ENCODE peak calls at places on chromosomes 11 and 22, in four cellular contexts. Q is WTC11, I is A549, P is heart left ventricle. Z is an unnamed sample.

GRCh38 chr11:8937159-8937558 is 4.4 kb upstream of the C11orf16 start:
- DNase-seq in P (no peak), Q (no peak), I (no peak), Z (no peak)

GRCh38 chr11:110474578-110474977 is 44.8 kb downstream of the FDX1 start:
- DNase-seq in Q (no peak), I (no peak), P (no peak), Z (no peak)

GRCh38 chr11:5690216-5690615 is 626 bp downstream of the TRIM22 start:
- DNase-seq in Q (no peak), I (no peak), P (peak), Z (no peak)

GRCh38 chr22:37379716-37380115 is 47.6 kb downstream of the ELFN2 start:
- DNase-seq in I (no peak), P (no peak), Q (no peak), Z (no peak)

GRCh38 chr11:95076416-95076815 is 9.7 kb downstream of the SRSF8 start:
- DNase-seq in P (no peak), Q (no peak), I (peak), Z (no peak)

GRCh38 chr11:36460220-36460619 is 49.9 kb downstream of the TRAF6 start:
- DNase-seq in I (no peak), P (no peak), Q (peak), Z (no peak)

GRCh38 chr22:46851941-46852340 is 89.5 kb downstream of the TBC1D22A start:
- DNase-seq in P (no peak), Q (no peak), I (no peak), Z (no peak)

GRCh38 chr11:46649180-46649738 is 31.9 kb downstream of the ATG13 start:
- DNase-seq in I (peak), Q (no peak), P (peak), Z (peak)

GRCh38 chr22:39472570-39473556 is 16.1 kb downstream of the MGAT3 start:
- DNase-seq in P (no peak), Q (no peak), I (no peak), Z (no peak)

GRCh38 chr22:28025866-28026575 is 107.0 kb upstream of the PITPNB start:
- DNase-seq in P (peak), Q (no peak), I (no peak), Z (no peak)

GRCh38 chr11:114439229-114440120 is at the start of gene REXO2:
- DNase-seq in P (peak), I (peak), Q (peak), Z (peak)
- TF ChIP-seq CTCF in P (peak), I (no peak), Q (no peak), Z (peak)

GRCh38 chr22:24768537-24769374 is 5.8 kb downstream of the PIWIL3 start:
- DNase-seq in I (peak), P (peak), Q (peak), Z (peak)

GRCh38 chr22:24776525-24776924 is 2.0 kb upstream of the PIWIL3 start:
- DNase-seq in Q (no peak), P (no peak), I (no peak), Z (no peak)

GRCh38 chr22:24775769-24776492 is 1.4 kb upstream of the PIWIL3 start:
- DNase-seq in I (no peak), Q (no peak), P (no peak), Z (no peak)

GRCh38 chr22:24772493-24773220 is 1.9 kb downstream of the PIWIL3 start:
- DNase-seq in Q (peak), P (no peak), I (peak), Z (peak)
- TF ChIP-seq CTCF in Q (peak), P (peak), I (peak), Z (peak)

GRCh38 chr11:128889657-128890213 is 1.4 kb upstream of the KCNJ5 start:
- DNase-seq in P (no peak), I (no peak), Q (no peak), Z (no peak)

GRCh38 chr11:128884703-128885338 is 6.3 kb upstream of the KCNJ5 start:
- DNase-seq in Q (peak), P (peak), I (peak), Z (peak)

GRCh38 chr11:128888034-128888985 is 2.8 kb upstream of the KCNJ5 start:
- DNase-seq in Q (no peak), P (no peak), I (no peak), Z (no peak)

GRCh38 chr11:128884054-128884453 is 7.1 kb upstream of the KCNJ5 start:
- DNase-seq in P (no peak), Q (no peak), I (no peak), Z (no peak)

DNA sequence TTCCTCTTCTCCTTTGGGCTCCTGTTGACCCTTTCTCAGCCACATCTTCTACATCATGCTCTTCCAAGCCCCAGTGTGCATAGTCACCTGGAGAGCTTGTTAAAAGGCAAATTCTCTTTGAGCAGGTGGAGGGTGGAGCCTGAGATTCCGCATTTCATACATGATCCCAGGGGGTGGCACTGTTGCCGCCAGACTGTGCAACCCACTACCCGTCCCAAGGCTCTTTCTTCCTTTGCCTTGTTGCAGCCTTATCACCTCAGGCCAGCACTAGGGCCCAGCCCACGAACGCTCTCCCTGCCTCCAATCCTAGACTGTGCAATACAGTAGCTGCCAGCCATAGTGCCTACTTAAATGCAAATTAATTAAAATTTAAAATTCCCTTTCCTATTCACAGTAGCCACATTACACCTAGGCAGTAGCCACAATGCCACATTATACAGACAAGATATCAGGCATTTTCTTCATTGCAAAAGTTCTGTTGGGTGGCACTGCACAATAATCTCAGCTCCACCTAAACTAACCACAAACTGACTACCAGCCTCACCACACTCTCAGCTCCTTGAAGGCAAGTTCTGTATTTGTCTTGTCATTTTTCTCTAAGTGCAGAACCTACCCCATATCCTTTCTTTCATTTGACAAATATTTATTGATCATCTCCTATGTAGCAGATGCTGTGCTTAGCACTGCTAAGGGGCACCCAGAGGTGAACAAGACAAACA is 4.6 kb upstream of the KCNJ5 start:
- DNase-seq in I (peak), P (no peak), Q (no peak), Z (no peak)
- TF ChIP-seq CTCF in I (no peak), P (no peak), Q (no peak), Z (peak)

GRCh38 chr11:29024386-29024785 is 916.2 kb downstream of the METTL15 start:
- DNase-seq in P (no peak), Q (no peak), I (no peak), Z (no peak)

GRCh38 chr11:29017941-29018340 is 909.8 kb downstream of the METTL15 start:
- DNase-seq in Q (no peak), P (no peak), I (no peak), Z (no peak)

GRCh38 chr11:29018631-29019030 is 910.4 kb downstream of the METTL15 start:
- DNase-seq in I (peak), P (no peak), Q (no peak), Z (peak)

GRCh38 chr11:29022676-29023075 is 914.5 kb downstream of the METTL15 start:
- DNase-seq in Q (no peak), I (no peak), P (no peak), Z (no peak)

DNA sequence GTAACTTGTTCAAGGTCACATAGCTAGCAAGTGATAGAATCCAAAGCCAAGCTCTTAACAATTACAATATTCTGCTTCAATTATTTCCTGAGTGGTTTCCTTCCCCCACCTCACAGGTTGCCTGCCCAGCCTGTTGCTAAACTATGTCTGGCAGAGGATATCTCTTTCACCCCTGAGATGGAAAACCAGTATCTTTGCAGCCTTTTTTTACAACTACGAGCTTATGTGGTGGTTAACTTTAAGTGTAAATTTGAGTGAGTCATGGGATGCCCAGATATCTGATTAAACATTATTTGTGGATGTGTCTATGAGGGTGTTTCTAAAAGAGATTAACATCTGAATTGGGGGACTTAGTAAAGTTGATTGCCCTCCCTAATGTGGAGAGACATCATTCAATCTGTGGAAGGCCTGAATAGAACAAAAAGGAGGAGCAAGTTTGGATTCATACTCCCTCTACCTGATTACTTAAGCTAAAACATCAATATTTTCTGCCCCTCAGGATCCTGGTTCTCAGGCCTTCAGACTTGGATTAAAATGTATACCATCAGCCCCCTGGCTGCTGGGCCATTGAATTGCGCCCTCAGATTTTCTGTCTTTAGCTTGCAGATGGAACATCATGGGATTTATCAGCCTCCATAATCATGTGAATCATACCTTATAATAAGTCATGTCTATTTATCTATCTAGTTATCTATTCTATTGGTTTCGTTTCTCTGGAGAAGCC is 911.9 kb downstream of the METTL15 start:
- DNase-seq in I (peak), Q (peak), P (no peak), Z (peak)
- TF ChIP-seq CTCF in I (peak), Q (peak), P (no peak), Z (peak)

DNA sequence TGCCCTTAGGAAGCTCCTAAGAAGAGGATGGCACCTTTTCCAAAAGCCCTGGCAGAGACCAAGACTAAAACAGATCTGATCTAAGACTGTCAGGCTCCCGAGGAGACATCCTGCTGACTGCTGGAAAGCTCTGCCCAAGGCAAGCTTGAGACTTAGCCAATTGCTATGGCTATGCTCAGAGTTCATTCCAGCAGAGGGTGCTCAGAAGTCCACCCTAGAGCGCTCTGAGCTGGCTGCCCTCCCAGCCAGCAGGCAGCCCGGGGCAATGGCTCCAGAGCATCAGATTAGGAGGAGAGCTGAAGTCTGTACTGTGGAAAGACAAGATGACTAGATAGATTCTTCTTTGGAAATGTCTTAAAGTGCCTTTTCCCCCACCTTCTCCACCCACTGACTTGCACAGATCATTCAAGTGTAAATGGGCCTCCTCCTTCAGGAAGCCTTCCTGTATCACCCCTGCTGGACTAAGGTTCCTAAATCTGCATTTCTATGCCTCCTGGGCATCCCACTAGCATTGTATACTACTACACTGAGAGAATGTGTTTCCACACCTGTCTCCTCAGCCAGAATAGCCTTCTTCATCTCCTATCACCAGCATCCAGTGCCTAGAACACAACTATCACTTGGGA is 23.4 kb downstream of the LRRC55 start:
- DNase-seq in P (no peak), Q (no peak), I (peak), Z (peak)
- TF ChIP-seq CTCF in P (no peak), Q (no peak), I (no peak), Z (peak)

GRCh38 chr11:61567286-61568061 is 13.4 kb downstream of the SYT7 start:
- DNase-seq in I (peak), Q (peak), P (peak), Z (peak)
- TF ChIP-seq CTCF in I (peak), Q (peak), P (peak), Z (peak)

DNA sequence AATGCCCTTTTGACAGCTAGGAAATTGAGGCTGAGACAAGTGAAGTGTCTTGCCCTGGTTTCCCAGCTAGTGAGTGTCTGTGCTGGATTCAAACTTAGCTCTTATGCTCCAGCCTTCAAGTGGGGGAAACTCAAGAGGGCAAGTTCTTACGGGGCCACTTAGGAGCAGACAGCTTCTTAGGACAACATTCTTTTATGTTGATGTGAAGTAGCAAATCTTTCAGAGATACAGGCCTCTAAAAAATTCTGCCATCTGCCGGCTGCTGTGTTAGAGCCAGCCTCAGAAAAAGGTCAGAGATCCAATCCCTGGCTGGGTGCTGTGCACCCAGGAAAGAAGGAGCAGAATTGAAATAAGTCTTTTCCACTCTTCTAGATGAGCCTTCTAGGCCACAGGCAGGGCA is 26.6 kb downstream of the TIMP3 start:
- DNase-seq in Q (no peak), P (no peak), I (no peak), Z (no peak)
- TF ChIP-seq CTCF in Q (no peak), P (peak), I (no peak), Z (no peak)

GRCh38 chr22:29081499-29082236 is 8.8 kb downstream of the KREMEN1 start:
- DNase-seq in Q (no peak), I (no peak), P (no peak), Z (no peak)

GRCh38 chr22:29078869-29079207 is 6.0 kb downstream of the KREMEN1 start:
- DNase-seq in P (no peak), I (no peak), Q (no peak), Z (no peak)

GRCh38 chr22:29080061-29080975 is 7.5 kb downstream of the KREMEN1 start:
- DNase-seq in I (no peak), Q (no peak), P (no peak), Z (peak)

GRCh38 chr22:29079218-29079901 is 6.5 kb downstream of the KREMEN1 start:
- DNase-seq in Q (no peak), P (no peak), I (no peak), Z (no peak)

DNA sequence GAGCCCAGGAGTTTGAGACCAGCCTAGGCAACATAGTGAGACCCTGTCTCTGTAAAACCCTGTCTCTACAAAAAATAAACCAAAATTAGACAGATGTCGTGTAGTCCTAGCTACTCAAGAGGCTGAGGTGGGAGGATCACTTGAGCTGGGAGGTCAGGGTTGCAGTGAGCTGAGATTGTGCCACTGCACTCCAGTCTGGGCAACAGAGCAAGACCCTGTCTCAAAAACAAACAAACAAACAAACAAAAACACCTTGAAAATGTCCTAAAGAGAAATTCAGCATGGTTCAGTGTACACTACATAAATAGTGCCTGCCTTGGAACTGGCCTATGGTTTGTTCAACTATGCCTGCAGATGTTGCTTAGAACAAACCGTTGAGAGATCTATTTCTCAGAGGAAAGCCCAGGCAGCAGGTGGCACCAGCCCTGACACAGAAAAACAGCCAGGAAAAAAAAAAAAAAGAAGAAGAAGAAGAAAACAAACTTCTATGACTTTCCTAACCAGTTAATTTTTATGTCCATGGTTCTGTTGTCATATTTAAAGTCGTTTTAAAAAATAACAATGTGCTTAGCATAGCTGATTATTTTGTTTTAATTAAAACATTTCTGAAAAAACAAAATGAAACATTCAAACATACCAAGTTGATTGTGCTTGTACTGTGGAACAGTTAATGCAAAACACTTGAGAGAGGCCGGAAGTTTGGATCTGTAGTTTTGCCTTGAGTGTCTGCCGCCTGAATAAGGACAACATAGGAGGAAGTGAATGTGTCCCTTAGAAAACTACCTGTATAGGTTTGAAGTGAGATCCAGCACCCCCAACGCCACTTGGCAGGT is 5.4 kb downstream of the KREMEN1 start:
- DNase-seq in P (no peak), I (no peak), Q (no peak), Z (no peak)
- TF ChIP-seq CTCF in P (no peak), I (no peak), Q (no peak), Z (no peak)

DNA sequence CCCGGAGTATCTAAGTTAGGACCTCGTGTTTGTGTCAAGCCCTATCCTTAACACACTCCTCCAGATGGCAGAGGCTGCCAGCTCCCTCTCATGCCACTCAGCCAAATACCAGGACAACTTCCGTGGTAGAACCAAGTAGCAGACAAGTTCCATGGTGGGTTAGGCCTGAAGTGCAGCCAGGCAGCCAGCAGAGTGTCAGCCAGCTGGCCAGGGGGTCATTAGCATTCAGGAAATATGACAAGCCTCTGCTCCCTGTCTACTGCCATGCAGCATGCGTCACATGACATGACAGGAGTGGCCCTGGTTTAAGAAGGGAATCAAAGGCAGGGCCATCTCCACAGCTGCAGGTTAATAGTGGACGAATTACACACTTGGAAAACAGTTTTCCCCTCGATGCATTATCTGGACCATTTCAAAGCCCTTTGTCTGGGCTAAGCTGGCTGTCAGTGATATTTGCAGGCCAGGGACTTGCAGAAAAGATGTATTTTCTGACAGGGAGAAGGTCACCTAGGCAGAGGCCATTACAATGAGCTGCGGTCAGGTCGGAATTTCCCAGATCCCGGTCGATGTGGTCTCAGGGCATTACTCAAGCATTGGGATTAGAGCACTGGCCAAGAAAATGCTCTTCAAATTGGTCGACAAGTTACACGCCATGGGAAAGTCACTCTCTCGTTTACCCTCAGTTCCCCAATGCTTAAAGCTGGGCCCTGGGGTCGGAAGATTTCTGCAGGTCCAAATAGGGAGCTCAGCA is 461.7 kb upstream of the CADM1 start:
- DNase-seq in I (no peak), P (no peak), Q (no peak), Z (no peak)
- TF ChIP-seq CTCF in I (no peak), P (no peak), Q (no peak), Z (no peak)

GRCh38 chr11:69718147-69718546 is 14.3 kb upstream of the FGF19 start:
- DNase-seq in P (peak), Q (peak), I (peak), Z (peak)
- TF ChIP-seq CTCF in P (peak), Q (peak), I (peak), Z (peak)

Z was measured in HFFc6.